ENCODE peak calls at places on chromosomes 3 and 15, in ten cellular contexts. U is stimulated activated CD4-positive, alpha-beta T cell treated with anti-CD3 and anti-CD28 coated beads, Interleukin-1b, Interleukin-23, amount 100 ng/mL, for 24 hours; S is stimulated activated CD8-positive, alpha-beta memory T cell treated with anti-CD3 and anti-CD28 coated beads, Interleukin-2, amount 100 ng/mL, for 1 hour; C is adipocyte; D is nucleus accumbens; L is right lobe of liver; X is B cell; T is neuronal stem cell; F is substantia nigra; I is cardiac fibroblast. A is an unnamed sample.

GRCh38 chr3:116030131-116030850 is 407.0 kb downstream of the GAP43 start:
- DNase-seq in U (no peak), S (no peak), C (no peak), D (no peak), L (no peak), X (no peak), T (no peak), F (no peak), I (no peak), A (no peak)

GRCh38 chr3:59580499-59580898 is 530.7 kb upstream of the CFAP20DC start:
- DNase-seq in U (no peak), S (no peak), C (no peak), D (no peak), L (no peak), X (no peak), T (no peak), F (no peak), I (no peak), A (no peak)

GRCh38 chr3:154783053-154784037 is 296.8 kb upstream of the MME start:
- DNase-seq in U (no peak), S (no peak), C (peak), D (no peak), L (no peak), X (no peak), T (no peak), F (no peak), I (no peak), A (no peak)

GRCh38 chr3:122245513-122246174 is 62.2 kb downstream of the CASR start:
- DNase-seq in U (no peak), S (no peak), C (peak), D (no peak), L (no peak), X (no peak), T (no peak), F (no peak), I (peak), A (no peak)

GRCh38 chr3:157113832-157114505 is 46.0 kb downstream of the CCNL1 start:
- DNase-seq in U (no peak), S (no peak), C (no peak), D (no peak), L (no peak), X (no peak), T (no peak), F (no peak), I (no peak), A (no peak)

GRCh38 chr3:112735927-112736326 is 95.0 kb upstream of the CCDC80 start:
- DNase-seq in U (no peak), S (no peak), C (no peak), D (no peak), L (no peak), X (no peak), T (no peak), F (no peak), I (no peak), A (no peak)

GRCh38 chr3:60190073-60190472 is 1061.2 kb downstream of the FHIT start:
- DNase-seq in U (no peak), S (no peak), C (no peak), D (no peak), L (no peak), X (no peak), T (no peak), F (no peak), I (no peak), A (no peak)

GRCh38 chr3:113697192-113698090 is 999 bp upstream of the USF3 start:
- DNase-seq in U (no peak), S (no peak), C (peak), D (no peak), L (no peak), X (no peak), T (no peak), F (peak), I (peak), A (peak)

GRCh38 chr15:56774356-56774755 is 41.0 kb upstream of the ZNF280D start:
- DNase-seq in U (no peak), S (no peak), C (no peak), D (no peak), L (no peak), X (no peak), T (no peak), F (no peak), I (no peak), A (no peak)

GRCh38 chr3:13504161-13504831 is 24.2 kb downstream of the HDAC11 start:
- DNase-seq in U (no peak), S (no peak), C (peak), D (no peak), L (no peak), X (no peak), T (no peak), F (no peak), I (no peak), A (no peak)

GRCh38 chr3:172746476-172746875 is 4.0 kb upstream of the ECT2 start:
- DNase-seq in U (no peak), S (no peak), C (peak), D (no peak), L (no peak), X (no peak), T (no peak), F (no peak), I (peak), A (no peak)

GRCh38 chr3:113212155-113212844 is 943 bp downstream of the BOC start:
- DNase-seq in U (no peak), S (no peak), C (peak), D (no peak), L (no peak), X (no peak), T (no peak), F (no peak), I (peak), A (peak)

GRCh38 chr3:150887031-150887430 is 18.2 kb downstream of the MINDY4B start:
- DNase-seq in U (no peak), S (no peak), C (no peak), D (no peak), L (no peak), X (no peak), T (no peak), F (no peak), I (peak), A (no peak)

GRCh38 chr3:105876745-105877624 is 8.2 kb upstream of the CBLB start:
- DNase-seq in U (no peak), S (no peak), C (peak), D (no peak), L (no peak), X (no peak), T (no peak), F (no peak), I (peak), A (no peak)

GRCh38 chr3:115194461-115194860 is 47.4 kb upstream of the ZBTB20 start:
- DNase-seq in U (no peak), S (no peak), C (peak), D (no peak), L (no peak), X (no peak), T (no peak), F (no peak), I (peak), A (no peak)

GRCh38 chr3:64677961-64678716 is 9.7 kb downstream of the ADAMTS9 start:
- DNase-seq in U (no peak), S (no peak), C (no peak), D (no peak), L (no peak), X (no peak), T (no peak), F (no peak), I (no peak), A (no peak)

GRCh38 chr15:77983708-77984445 is 93.6 kb downstream of the TBC1D2B start:
- DNase-seq in U (no peak), S (no peak), C (no peak), D (no peak), L (no peak), X (no peak), T (no peak), F (no peak), I (no peak), A (no peak)

GRCh38 chr3:123285931-123286307 is 84.2 kb downstream of the SEC22A start:
- DNase-seq in U (no peak), S (no peak), C (no peak), D (no peak), L (no peak), X (no peak), T (no peak), F (no peak), I (no peak), A (no peak)

GRCh38 chr3:128144512-128144911 is 8.8 kb upstream of the EEFSEC start:
- DNase-seq in U (no peak), S (no peak), C (no peak), D (no peak), L (no peak), X (no peak), T (no peak), F (no peak), I (no peak), A (no peak)

GRCh38 chr15:57943766-57944165 is 121.7 kb downstream of the ALDH1A2 start:
- DNase-seq in U (no peak), S (no peak), C (no peak), D (no peak), L (no peak), X (no peak), T (no peak), F (no peak), I (no peak), A (no peak)

GRCh38 chr3:156816091-156816793 is 9.9 kb upstream of the LEKR1 start:
- DNase-seq in U (no peak), S (no peak), C (peak), D (no peak), L (peak), X (peak), T (peak), F (no peak), I (peak), A (peak)

GRCh38 chr3:13012228-13012691 is 61.0 kb downstream of the IQSEC1 start:
- DNase-seq in U (no peak), S (no peak), C (no peak), D (no peak), L (peak), X (peak), T (no peak), F (no peak), I (peak), A (no peak)

GRCh38 chr15:66841953-66842681 is 140.1 kb downstream of the SMAD6 start:
- DNase-seq in U (no peak), S (no peak), C (peak), D (no peak), L (peak), X (no peak), T (peak), F (no peak), I (peak), A (peak)

GRCh38 chr15:24919446-24919845 is 35.3 kb upstream of the SNRPN start:
- DNase-seq in U (no peak), S (no peak), C (no peak), D (no peak), L (no peak), X (no peak), T (no peak), F (no peak), I (no peak), A (no peak)

GRCh38 chr15:45457215-45457614 is 65.3 kb downstream of the SLC30A4 start:
- DNase-seq in U (no peak), S (no peak), C (peak), D (no peak), L (no peak), X (no peak), T (no peak), F (no peak), I (no peak), A (no peak)

GRCh38 chr3:29335438-29335837 is 54.6 kb downstream of the RBMS3 start:
- DNase-seq in U (no peak), S (no peak), C (peak), D (no peak), L (peak), X (no peak), T (peak), F (no peak), I (peak), A (no peak)

GRCh38 chr15:58399737-58400136 is 32.1 kb upstream of the LIPC start:
- DNase-seq in U (no peak), S (no peak), C (no peak), D (no peak), L (no peak), X (no peak), T (no peak), F (no peak), I (no peak), A (no peak)

GRCh38 chr3:64022451-64023186 is 675 bp downstream of the PSMD6 start:
- DNase-seq in U (no peak), S (no peak), C (peak), D (no peak), L (peak), X (no peak), T (no peak), F (no peak), I (peak), A (no peak)

GRCh38 chr3:172277151-172277652 is 171.1 kb downstream of the GHSR start:
- DNase-seq in U (no peak), S (no peak), C (no peak), D (no peak), L (no peak), X (no peak), T (no peak), F (no peak), I (no peak), A (no peak)

GRCh38 chr3:135137296-135137695 is 342.2 kb downstream of the EPHB1 start:
- DNase-seq in U (no peak), S (no peak), C (no peak), D (no peak), L (no peak), X (no peak), T (no peak), F (no peak), I (no peak), A (no peak)

GRCh38 chr3:172904817-172905479 is 154.4 kb downstream of the ECT2 start:
- DNase-seq in U (no peak), S (no peak), C (no peak), D (no peak), L (no peak), X (no peak), T (no peak), F (no peak), I (peak), A (no peak)

GRCh38 chr15:77208222-77208621 is 137.3 kb upstream of the TSPAN3 start:
- DNase-seq in U (no peak), S (no peak), C (no peak), D (no peak), L (no peak), X (no peak), T (no peak), F (no peak), I (no peak), A (no peak)

GRCh38 chr3:130260821-130261402 is 84.6 kb upstream of the COL6A5 start:
- DNase-seq in U (no peak), S (no peak), C (no peak), D (no peak), L (no peak), X (no peak), T (no peak), F (no peak), I (no peak), A (no peak)

GRCh38 chr3:183895296-183895695 is 10.6 kb upstream of the PARL start:
- DNase-seq in U (no peak), S (peak), C (peak), D (no peak), L (no peak), X (peak), T (peak), F (no peak), I (peak), A (peak)

GRCh38 chr3:71585126-71585525 is 1.6 kb upstream of the FOXP1 start:
- DNase-seq in U (no peak), S (no peak), C (no peak), D (no peak), L (no peak), X (peak), T (no peak), F (no peak), I (peak), A (no peak)

A was measured in frontal cortex.